ENCODE peak calls at places on chromosome 14, in four cellular contexts. A is GM12878, F is HepG2, E is K562. Q is an unnamed sample.
A peak's percentile ranks its signal among the peaks of the same experiment; 100 is the strongest.

GRCh38 chr14:51776102-51776894 is 84.1 kb upstream of the GNG2 start:
- DNase-seq in E (peak; percentile 25), A (no peak), F (peak; percentile 52), Q (peak; percentile 77)

GRCh38 chr14:89242871-89243270 is 174.2 kb downstream of the FOXN3 start:
- DNase-seq in A (no peak), F (no peak), E (no peak), Q (peak; percentile 35)

GRCh38 chr14:105388976-105389375 is 9.4 kb upstream of the TEX22 start:
- DNase-seq in A (no peak), F (no peak), E (no peak), Q (no peak)

GRCh38 chr14:60561845-60562746 is 53.1 kb downstream of the SIX6 start:
- DNase-seq in E (peak; percentile 20), F (peak; percentile 45), A (peak; percentile 19), Q (peak; percentile 68)

GRCh38 chr14:66238969-66239368 is 247.2 kb upstream of the CCDC196 start:
- DNase-seq in A (no peak), F (no peak), E (no peak), Q (no peak)

GRCh38 chr14:35406811-35407630 is 2.5 kb upstream of the NFKBIA start:
- DNase-seq in E (peak; percentile 55), A (no peak), F (peak; percentile 87), Q (no peak)

GRCh38 chr14:104753528-104754212 is 723 bp downstream of the SIVA1 start:
- DNase-seq in F (no peak), A (no peak), E (no peak), Q (no peak)

GRCh38 chr14:60652674-60653387 is 3.6 kb upstream of the SIX1 start:
- DNase-seq in E (no peak), F (no peak), A (no peak), Q (peak; percentile 23)

GRCh38 chr14:58844544-58844943 is 206.8 kb downstream of the DACT1 start:
- DNase-seq in A (no peak), F (no peak), E (no peak), Q (no peak)

GRCh38 chr14:96042218-96042930 is 3.2 kb downstream of the C14orf132 start:
- DNase-seq in E (no peak), F (no peak), A (no peak), Q (no peak)

GRCh38 chr14:72643317-72643801 is 250.5 kb downstream of the DPF3 start:
- DNase-seq in E (no peak), A (no peak), F (no peak), Q (no peak)

GRCh38 chr14:94625353-94625635 is 13.1 kb downstream of the SERPINA3 start:
- DNase-seq in A (no peak), F (no peak), E (no peak), Q (no peak)

GRCh38 chr14:71574976-71575375 is 357.3 kb upstream of the RGS6 start:
- DNase-seq in E (no peak), A (no peak), F (no peak), Q (no peak)

GRCh38 chr14:55581011-55581806 is 1.2 kb downstream of the KTN1 start:
- DNase-seq in F (peak; percentile 23), E (peak; percentile 15), A (no peak), Q (peak; percentile 42)

GRCh38 chr14:34714320-34715107 is at the start of gene CFL2:
- DNase-seq in A (no peak), F (peak; percentile 86), E (peak; percentile 88), Q (peak; percentile 84)

GRCh38 chr14:83991666-83992065 is 1538.3 kb upstream of the FLRT2 start:
- DNase-seq in E (no peak), A (no peak), F (no peak), Q (no peak)

GRCh38 chr14:68704736-68705720 is 87.8 kb downstream of the ZFP36L1 start:
- DNase-seq in A (no peak), F (no peak), E (no peak), Q (no peak)

GRCh38 chr14:43258396-43258795 is 1248.7 kb downstream of the FSCB start:
- DNase-seq in E (no peak), F (no peak), A (no peak), Q (no peak)

GRCh38 chr14:95891742-95892141 is 15.1 kb downstream of the TUNAR start:
- DNase-seq in F (no peak), E (no peak), A (no peak), Q (no peak)

GRCh38 chr14:31947680-31948580 is 129.2 kb upstream of the ARHGAP5 start:
- DNase-seq in E (no peak), F (no peak), A (no peak), Q (no peak)

GRCh38 chr14:54920052-54920451 is 17.4 kb upstream of the GCH1 start:
- DNase-seq in E (no peak), F (no peak), A (no peak), Q (no peak)

GRCh38 chr14:103891667-103892215 is 36.5 kb upstream of the TDRD9 start:
- DNase-seq in F (no peak), A (no peak), E (no peak), Q (no peak)

GRCh38 chr14:104970231-104971068 is 7.7 kb downstream of the AHNAK2 start:
- DNase-seq in A (no peak), E (peak; percentile 34), F (no peak), Q (no peak)

GRCh38 chr14:58690801-58691516 is 53.2 kb downstream of the DACT1 start:
- DNase-seq in F (no peak), A (no peak), E (no peak), Q (no peak)

GRCh38 chr14:55734731-55735130 is 154.7 kb downstream of the KTN1 start:
- DNase-seq in A (no peak), F (no peak), E (no peak), Q (no peak)

GRCh38 chr14:105485720-105486332 is 860 bp upstream of the CRIP1 start:
- DNase-seq in E (peak; percentile 72), F (peak; percentile 74), A (no peak), Q (peak; percentile 78)

GRCh38 chr14:67620217-67620789 is 583 bp downstream of the ARG2 start:
- DNase-seq in A (no peak), F (no peak), E (no peak), Q (peak; percentile 53)

GRCh38 chr14:103228076-103228806 is 105.0 kb downstream of the TNFAIP2 start:
- DNase-seq in A (no peak), E (no peak), F (no peak), Q (no peak)

GRCh38 chr14:88463318-88463717 is 77.9 kb downstream of the SPATA7 start:
- DNase-seq in A (no peak), E (peak; percentile 24), F (peak; percentile 53), Q (no peak)

GRCh38 chr14:87816421-87816820 is 176.6 kb downstream of the GALC start:
- DNase-seq in F (no peak), A (no peak), E (no peak), Q (no peak)

DNA sequence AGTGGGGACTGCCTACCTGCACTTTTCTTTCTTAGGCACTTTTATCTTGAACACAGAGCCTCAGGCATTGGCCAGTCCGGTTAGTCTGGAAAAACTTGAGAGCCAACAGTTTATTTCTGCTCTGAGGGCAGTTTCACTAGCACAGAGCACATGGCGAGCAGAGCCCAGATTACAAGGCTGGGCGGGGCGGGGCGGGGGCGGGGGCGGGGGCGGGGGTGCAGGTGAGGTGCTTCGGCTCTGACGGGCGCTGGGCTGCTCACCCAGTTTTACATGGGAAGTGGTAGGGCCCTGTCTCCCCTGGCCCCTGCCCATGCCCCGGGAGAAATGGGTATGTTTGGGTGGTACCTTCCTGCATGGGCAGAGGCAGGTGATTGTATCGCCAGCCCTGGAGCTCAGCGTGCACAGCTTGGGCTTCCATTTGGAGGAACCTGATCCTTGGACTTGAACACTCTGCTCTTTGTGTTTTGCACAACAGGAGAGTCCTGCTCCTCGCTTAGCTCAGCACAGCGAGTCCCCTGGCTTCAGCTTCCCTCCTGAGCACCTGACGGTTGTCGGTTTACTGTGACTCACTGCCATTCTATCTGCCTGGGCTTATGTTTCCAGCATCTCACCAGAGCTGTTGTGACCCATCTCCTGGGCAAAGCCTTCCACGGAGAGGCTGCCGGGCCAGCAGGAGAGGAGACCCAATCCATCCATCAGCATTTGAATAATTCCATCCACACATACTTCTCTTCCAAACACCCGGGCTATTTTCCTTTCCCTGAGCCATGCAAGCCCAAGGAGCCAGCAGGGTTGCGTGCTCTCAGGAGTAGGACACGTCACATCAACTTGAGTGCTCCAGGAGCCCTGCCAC is 108.5 kb downstream of the ARF6 start:
- DNase-seq in F (peak; percentile 86), A (no peak), E (peak; percentile 63), Q (peak; percentile 20)
- TF ChIP-seq CBFB in F (no peak), A (no peak), E (no peak), Q (no peak)

DNA sequence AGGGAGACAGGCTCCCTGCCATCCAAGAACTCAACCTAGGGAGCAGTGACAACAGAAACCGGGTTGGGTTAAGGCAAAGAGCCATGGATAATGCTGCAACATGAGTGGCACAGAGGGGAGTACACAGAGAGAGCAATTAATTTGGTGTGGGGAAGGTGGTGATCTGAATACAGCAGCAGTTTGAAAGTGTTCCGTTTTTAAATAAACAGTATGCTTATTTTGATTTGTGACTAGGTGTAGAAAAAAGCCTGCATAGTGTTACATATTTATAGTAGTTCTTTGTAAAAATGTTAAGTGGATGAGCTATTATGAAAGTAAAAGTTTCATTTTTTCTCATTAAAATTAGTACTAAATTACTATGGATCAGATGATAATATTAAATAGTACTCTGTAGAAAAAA is 8.7 kb downstream of the AKAP5 start:
- DNase-seq in A (no peak), E (no peak), F (no peak), Q (no peak)
- TF ChIP-seq ESRRA in A (no peak), E (no peak), F (no peak), Q (no peak)

DNA sequence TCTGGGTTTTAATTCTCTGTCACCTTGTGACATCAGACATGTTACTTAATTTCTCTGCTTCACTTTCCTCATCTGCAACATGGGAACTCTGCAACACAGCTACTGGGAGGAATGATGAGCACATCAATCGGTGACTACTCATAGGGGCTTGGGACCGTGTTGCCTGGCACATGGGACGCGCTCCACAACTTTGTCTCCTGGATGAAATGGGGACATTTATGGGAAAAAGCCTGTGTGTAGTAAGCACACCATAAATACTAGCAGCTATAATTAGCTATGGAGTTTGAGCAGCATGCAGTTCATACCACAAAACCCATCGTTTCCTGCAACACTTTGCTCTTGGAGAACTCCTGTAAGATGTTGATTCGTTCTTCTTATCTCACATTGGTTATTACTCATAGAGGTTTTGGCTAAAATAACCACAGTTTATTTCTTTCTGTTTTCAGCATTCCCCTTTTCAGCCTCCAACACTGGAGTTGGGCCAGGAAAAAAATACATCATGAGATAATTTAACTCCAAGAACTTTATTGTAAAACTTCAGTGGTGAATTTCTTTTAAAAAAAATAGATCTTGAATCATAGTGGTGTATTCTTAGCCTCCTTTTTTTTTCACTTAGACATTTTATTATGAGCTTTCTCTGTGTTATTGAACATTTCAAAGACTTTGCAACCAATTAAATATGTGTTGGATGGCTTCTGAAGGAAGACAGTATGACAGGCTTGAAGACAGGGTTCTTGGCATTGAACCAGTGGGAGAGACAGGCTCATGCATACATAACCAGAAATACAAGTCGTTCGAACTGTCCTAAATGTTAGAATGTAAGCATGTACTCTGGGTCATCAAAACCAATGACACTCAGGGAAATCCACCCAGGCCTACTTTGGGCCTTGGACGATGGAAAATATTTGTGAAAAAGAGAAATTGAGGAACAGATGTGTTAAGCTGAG is 72.7 kb downstream of the RIN3 start:
- DNase-seq in A (peak; percentile 76), F (no peak), E (no peak), Q (no peak)
- TF ChIP-seq CBFB in A (peak; percentile 89), F (no peak), E (no peak), Q (no peak)

DNA sequence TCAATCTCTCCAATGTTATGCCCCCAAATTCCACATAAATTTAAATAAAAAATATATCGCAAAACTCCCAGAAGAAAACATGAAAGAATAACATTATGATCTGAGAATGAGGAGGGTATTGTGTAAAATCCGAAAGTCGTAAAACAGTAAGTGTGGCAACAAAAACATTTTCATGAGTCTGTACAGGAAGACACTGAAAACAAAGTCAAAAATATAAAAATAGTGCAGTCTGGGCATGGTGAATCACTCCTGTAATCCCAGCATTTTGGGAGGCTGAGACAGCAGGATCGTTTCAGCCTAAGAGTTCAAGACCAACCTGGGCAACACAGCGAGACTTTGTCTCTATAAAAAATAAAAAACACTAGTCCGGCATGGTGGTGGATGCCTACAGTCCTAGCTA is 57.1 kb downstream of the SPTLC2 start:
- DNase-seq in A (no peak), F (no peak), E (no peak), Q (no peak)
- TF ChIP-seq ESRRA in A (no peak), F (no peak), E (no peak), Q (no peak)